ENCODE peak calls at places on chromosome 7, in nine cellular contexts. J is NCI-H1694 treated with DMSO at 0.1 percent for 48 hours, D is AG10803, Y is cardiac muscle cell, W is endothelial cell, M is posterior cingulate gyrus, Z is skeletal muscle cell, L is EH, B is AG04449. U is an unnamed sample.

GRCh38 chr7:36188923-36189322 is 35.9 kb downstream of the EEPD1 start:
- DNase-seq in J (no peak), D (no peak), Y (no peak), W (no peak), M (no peak), Z (no peak), L (no peak), B (no peak), U (no peak)

GRCh38 chr7:123715198-123715597 is 33.6 kb downstream of the WASL start:
- DNase-seq in J (no peak), D (peak), Y (no peak), W (no peak), M (no peak), Z (no peak), L (peak), B (no peak), U (no peak)

GRCh38 chr7:157276731-157277562 is 59.9 kb upstream of the DNAJB6 start:
- DNase-seq in J (peak), D (peak), Y (peak), W (no peak), M (peak), Z (no peak), L (peak), B (no peak), U (peak)

GRCh38 chr7:2307690-2308107 is 6.5 kb downstream of the SNX8 start:
- DNase-seq in J (no peak), D (no peak), Y (no peak), W (no peak), M (no peak), Z (no peak), L (no peak), B (no peak), U (peak)

GRCh38 chr7:45567713-45568112 is 6.5 kb upstream of the ADCY1 start:
- DNase-seq in J (no peak), D (no peak), Y (no peak), W (no peak), M (no peak), Z (no peak), L (no peak), B (no peak), U (no peak)

GRCh38 chr7:41779918-41780317 is 77.0 kb upstream of the INHBA start:
- DNase-seq in J (no peak), D (peak), Y (peak), W (no peak), M (no peak), Z (no peak), L (no peak), B (no peak), U (no peak)

GRCh38 chr7:19122018-19122588 is 4.7 kb upstream of the TWIST1 start:
- DNase-seq in J (peak), D (peak), Y (peak), W (no peak), M (no peak), Z (no peak), L (peak), B (no peak), U (no peak)

GRCh38 chr7:96992624-96993452 is 12.5 kb upstream of the DLX6 start:
- DNase-seq in J (no peak), D (no peak), Y (no peak), W (no peak), M (no peak), Z (no peak), L (no peak), B (no peak), U (no peak)

GRCh38 chr7:27661776-27662489 is 750 bp downstream of the HIBADH start:
- DNase-seq in J (no peak), D (peak), Y (peak), W (no peak), M (peak), Z (no peak), L (peak), B (no peak), U (no peak)

GRCh38 chr7:148540041-148540738 is 50.4 kb upstream of the C7orf33 start:
- DNase-seq in J (no peak), D (peak), Y (peak), W (no peak), M (no peak), Z (peak), L (peak), B (peak), U (no peak)

GRCh38 chr7:142797799-142798377 is 27.1 kb downstream of the PRSS2 start:
- DNase-seq in J (no peak), D (no peak), Y (no peak), W (no peak), M (no peak), Z (no peak), L (no peak), B (no peak), U (no peak)

GRCh38 chr7:23469150-23469960 is 936 bp downstream of the IGF2BP3 start:
- DNase-seq in J (no peak), D (no peak), Y (peak), W (peak), M (no peak), Z (no peak), L (no peak), B (no peak), U (peak)

GRCh38 chr7:64886956-64887545 is 16.0 kb upstream of the ZNF273 start:
- DNase-seq in J (no peak), D (no peak), Y (no peak), W (no peak), M (no peak), Z (no peak), L (no peak), B (no peak), U (peak)

GRCh38 chr7:35716038-35716803 is 21.3 kb upstream of the HERPUD2 start:
- DNase-seq in J (peak), D (peak), Y (peak), W (no peak), M (peak), Z (peak), L (peak), B (no peak), U (no peak)

GRCh38 chr7:47432988-47433895 is 148.7 kb downstream of the TNS3 start:
- DNase-seq in J (no peak), D (no peak), Y (no peak), W (no peak), M (no peak), Z (no peak), L (no peak), B (no peak), U (no peak)

GRCh38 chr7:113256883-113257531 is 138.7 kb upstream of the SMIM30 start:
- DNase-seq in J (no peak), D (no peak), Y (peak), W (no peak), M (no peak), Z (no peak), L (no peak), B (no peak), U (no peak)

GRCh38 chr7:56250135-56250534 is 133.9 kb upstream of the NUPR2 start:
- DNase-seq in J (no peak), D (no peak), Y (no peak), W (no peak), M (no peak), Z (no peak), L (no peak), B (no peak), U (no peak)

GRCh38 chr7:12328888-12329770 is 74.5 kb downstream of the VWDE start:
- DNase-seq in J (no peak), D (no peak), Y (no peak), W (no peak), M (no peak), Z (no peak), L (no peak), B (no peak), U (no peak)

GRCh38 chr7:56062382-56062781 is 1.7 kb upstream of the SUMF2 start:
- DNase-seq in J (no peak), D (peak), Y (peak), W (no peak), M (no peak), Z (no peak), L (peak), B (no peak), U (no peak)

GRCh38 chr7:37714606-37715005 is 31.0 kb downstream of the GPR141 start:
- DNase-seq in J (no peak), D (no peak), Y (no peak), W (no peak), M (no peak), Z (no peak), L (no peak), B (no peak), U (no peak)

GRCh38 chr7:12731775-12732174 is 44.3 kb downstream of the ARL4A start:
- DNase-seq in J (no peak), D (no peak), Y (no peak), W (no peak), M (no peak), Z (no peak), L (no peak), B (no peak), U (no peak)

GRCh38 chr7:116524609-116525297 is at the start of gene CAV1:
- DNase-seq in J (no peak), D (peak), Y (peak), W (peak), M (no peak), Z (peak), L (peak), B (peak), U (peak)

GRCh38 chr7:134602921-134603394 is 43.7 kb upstream of the BPGM start:
- DNase-seq in J (no peak), D (peak), Y (peak), W (no peak), M (no peak), Z (no peak), L (peak), B (no peak), U (no peak)

GRCh38 chr7:107501593-107501992 is 31.7 kb downstream of the GPR22 start:
- DNase-seq in J (peak), D (peak), Y (peak), W (peak), M (no peak), Z (no peak), L (peak), B (no peak), U (peak)

GRCh38 chr7:134690614-134691504 is 44.2 kb downstream of the BPGM start:
- DNase-seq in J (no peak), D (peak), Y (peak), W (no peak), M (peak), Z (no peak), L (peak), B (no peak), U (no peak)

GRCh38 chr7:41046221-41046761 is 656.6 kb downstream of the INHBA start:
- DNase-seq in J (no peak), D (no peak), Y (peak), W (no peak), M (no peak), Z (peak), L (peak), B (no peak), U (no peak)

GRCh38 chr7:124480074-124480820 is 285.3 kb downstream of the GPR37 start:
- DNase-seq in J (no peak), D (no peak), Y (no peak), W (no peak), M (no peak), Z (no peak), L (no peak), B (no peak), U (no peak)

GRCh38 chr7:153065021-153065420 is 305.5 kb downstream of the ACTR3B start:
- DNase-seq in J (no peak), D (no peak), Y (no peak), W (no peak), M (no peak), Z (no peak), L (no peak), B (no peak), U (no peak)

GRCh38 chr7:156949541-156950380 is at the start of gene NOM1:
- DNase-seq in J (peak), D (peak), Y (peak), W (peak), M (peak), Z (peak), L (peak), B (peak), U (peak)

GRCh38 chr7:139735912-139736595 is 41.7 kb downstream of the HIPK2 start:
- DNase-seq in J (no peak), D (no peak), Y (no peak), W (no peak), M (no peak), Z (no peak), L (no peak), B (no peak), U (no peak)

GRCh38 chr7:2838873-2839578 is 5.1 kb downstream of the GNA12 start:
- DNase-seq in J (no peak), D (no peak), Y (peak), W (no peak), M (no peak), Z (no peak), L (no peak), B (no peak), U (no peak)

GRCh38 chr7:27108390-27109127 is 6.1 kb upstream of the HOXA2 start:
- DNase-seq in J (no peak), D (no peak), Y (no peak), W (peak), M (no peak), Z (no peak), L (peak), B (no peak), U (no peak)

GRCh38 chr7:100490483-100491191 is 6.9 kb downstream of the NYAP1 start:
- DNase-seq in J (no peak), D (no peak), Y (no peak), W (no peak), M (no peak), Z (no peak), L (no peak), B (no peak), U (peak)

GRCh38 chr7:20744913-20745587 is 41.6 kb downstream of the SP8 start:
- DNase-seq in J (no peak), D (no peak), Y (no peak), W (no peak), M (no peak), Z (no peak), L (no peak), B (no peak), U (no peak)

GRCh38 chr7:128167791-128168666 is 73.0 kb upstream of the LEP start:
- DNase-seq in J (no peak), D (no peak), Y (no peak), W (no peak), M (no peak), Z (no peak), L (no peak), B (no peak), U (no peak)

GRCh38 chr7:107622937-107623336 is 37.7 kb upstream of the SLC26A4 start:
- DNase-seq in J (no peak), D (no peak), Y (peak), W (no peak), M (no peak), Z (no peak), L (no peak), B (no peak), U (no peak)

GRCh38 chr7:1010226-1010625 is 27.2 kb downstream of the CYP2W1 start:
- DNase-seq in J (no peak), D (no peak), Y (no peak), W (no peak), M (no peak), Z (no peak), L (no peak), B (no peak), U (no peak)

U was measured in D341Med.